ENCODE peak calls at places on chromosomes 16 and 17, in seven cellular contexts. One of them, this sample, is unnamed.

GRCh38 chr17:2821868-2822267 is 25.6 kb downstream of the RAP1GAP2 start:
- DNase-seq in H9: no peak
- DNase-seq in IMR-90: no peak
- DNase-seq in H1: no peak
- DNase-seq in neuronal stem cell: no peak
- DNase-seq in mesenchymal stem cell: no peak
- DNase-seq in mesendoderm: no peak
- DNase-seq in this sample: no peak

GRCh38 chr17:39739020-39739884 is 1.5 kb downstream of the GRB7 start:
- DNase-seq in H9: peak; percentile 90
- DNase-seq in IMR-90: no peak
- DNase-seq in H1: peak; percentile 88
- DNase-seq in neuronal stem cell: no peak
- DNase-seq in mesenchymal stem cell: no peak
- DNase-seq in mesendoderm: peak; percentile 80
- DNase-seq in this sample: peak; percentile 84

GRCh38 chr16:48347980-48348379 is 37.2 kb downstream of the SIAH1 start:
- DNase-seq in H9: no peak
- DNase-seq in IMR-90: no peak
- DNase-seq in H1: no peak
- DNase-seq in neuronal stem cell: no peak
- DNase-seq in mesenchymal stem cell: no peak
- DNase-seq in mesendoderm: no peak
- DNase-seq in this sample: no peak

GRCh38 chr17:58337600-58338453 is 9.2 kb upstream of the TSPOAP1 start:
- DNase-seq in H9: peak; percentile 94
- DNase-seq in IMR-90: peak; percentile 96
- DNase-seq in H1: peak; percentile 78
- DNase-seq in neuronal stem cell: no peak
- DNase-seq in mesenchymal stem cell: peak; percentile 86
- DNase-seq in mesendoderm: peak; percentile 93
- DNase-seq in this sample: peak; percentile 47

GRCh38 chr17:32801641-32802040 is 75.3 kb downstream of the MYO1D start:
- DNase-seq in H9: no peak
- DNase-seq in IMR-90: no peak
- DNase-seq in H1: no peak
- DNase-seq in neuronal stem cell: no peak
- DNase-seq in mesenchymal stem cell: no peak
- DNase-seq in mesendoderm: no peak
- DNase-seq in this sample: no peak

GRCh38 chr16:73058616-73059409 is 10.9 kb upstream of the ZFHX3 start:
- DNase-seq in H9: no peak
- DNase-seq in IMR-90: peak; percentile 43
- DNase-seq in H1: peak; percentile 69
- DNase-seq in neuronal stem cell: peak; percentile 77
- DNase-seq in mesenchymal stem cell: peak; percentile 60
- DNase-seq in mesendoderm: peak; percentile 72
- DNase-seq in this sample: no peak

GRCh38 chr17:28346746-28347246 is 10.5 kb downstream of the POLDIP2 start:
- DNase-seq in H9: peak; percentile 49
- DNase-seq in IMR-90: no peak
- DNase-seq in H1: no peak
- DNase-seq in neuronal stem cell: no peak
- DNase-seq in mesenchymal stem cell: peak; percentile 63
- DNase-seq in mesendoderm: no peak
- DNase-seq in this sample: peak; percentile 46

GRCh38 chr16:80125677-80126076 is 415.1 kb upstream of the DYNLRB2 start:
- DNase-seq in H9: no peak
- DNase-seq in IMR-90: no peak
- DNase-seq in H1: no peak
- DNase-seq in neuronal stem cell: no peak
- DNase-seq in mesenchymal stem cell: no peak
- DNase-seq in mesendoderm: no peak
- DNase-seq in this sample: no peak

GRCh38 chr17:4519361-4519788 is 20.7 kb downstream of the SPNS2 start:
- DNase-seq in H9: no peak
- DNase-seq in IMR-90: no peak
- DNase-seq in H1: no peak
- DNase-seq in neuronal stem cell: no peak
- DNase-seq in mesenchymal stem cell: no peak
- DNase-seq in mesendoderm: no peak
- DNase-seq in this sample: no peak

GRCh38 chr17:34652001-34652400 is 72.6 kb downstream of the TMEM132E start:
- DNase-seq in H9: no peak
- DNase-seq in IMR-90: no peak
- DNase-seq in H1: no peak
- DNase-seq in neuronal stem cell: no peak
- DNase-seq in mesenchymal stem cell: no peak
- DNase-seq in mesendoderm: peak; percentile 75
- DNase-seq in this sample: no peak

GRCh38 chr17:55830699-55831098 is 79.8 kb downstream of the PCTP start:
- DNase-seq in H9: no peak
- DNase-seq in IMR-90: no peak
- DNase-seq in H1: no peak
- DNase-seq in neuronal stem cell: no peak
- DNase-seq in mesenchymal stem cell: no peak
- DNase-seq in mesendoderm: no peak
- DNase-seq in this sample: no peak

GRCh38 chr17:33602981-33603380 is 309.9 kb upstream of the ASIC2 start:
- DNase-seq in H9: peak; percentile 58
- DNase-seq in IMR-90: no peak
- DNase-seq in H1: peak; percentile 46
- DNase-seq in neuronal stem cell: peak; percentile 69
- DNase-seq in mesenchymal stem cell: peak; percentile 11
- DNase-seq in mesendoderm: peak; percentile 81
- DNase-seq in this sample: no peak

DNA sequence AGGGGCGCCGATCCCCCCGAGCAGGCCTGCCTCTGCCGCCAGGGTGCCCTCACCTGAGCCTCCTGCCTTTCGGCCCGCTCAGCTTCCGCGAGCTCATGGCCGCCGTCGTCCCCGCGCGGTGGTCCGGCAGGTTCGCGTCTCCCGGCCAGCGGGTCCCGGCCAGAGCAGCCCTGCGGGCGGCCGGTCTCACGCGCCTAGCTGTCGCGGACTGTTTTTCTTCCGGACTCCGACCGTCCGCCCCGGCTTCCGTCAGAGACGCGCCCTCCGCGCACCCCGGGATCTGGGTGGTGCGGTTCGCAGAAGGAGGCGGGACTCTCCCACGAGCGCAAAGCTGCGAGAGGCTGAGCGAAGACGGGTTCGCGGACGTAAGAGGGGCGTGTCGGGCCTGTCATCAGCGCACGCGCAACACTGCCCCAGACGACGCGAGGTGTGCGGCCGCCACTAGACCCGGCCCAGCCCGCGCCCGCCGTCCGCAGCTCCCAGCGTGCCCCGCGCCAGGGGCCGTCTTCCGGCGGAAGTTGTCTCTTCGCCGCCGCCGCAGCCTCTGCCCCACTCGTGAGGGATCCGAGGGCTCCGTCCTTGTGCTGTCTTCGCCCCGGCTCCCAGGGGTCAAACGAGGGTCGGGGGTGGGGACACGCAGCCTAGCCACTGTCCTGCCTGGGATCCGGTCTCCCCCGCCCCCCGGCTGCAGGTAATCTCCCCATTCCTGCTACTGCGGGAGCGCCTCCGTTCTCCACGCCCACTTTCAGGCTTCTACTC is at the start of gene INPP5K:
- DNase-seq in H9: peak; percentile 99
- DNase-seq in IMR-90: peak; percentile 98
- DNase-seq in H1: peak; percentile 91
- DNase-seq in neuronal stem cell: peak; percentile 94
- DNase-seq in mesenchymal stem cell: peak; percentile 98
- DNase-seq in mesendoderm: peak; percentile 97
- DNase-seq in this sample: peak; percentile 98
- H3K4me2 ChIP-seq in H9: peak within 1 kb of the TSS; percentile 68
- H3K4me2 ChIP-seq in IMR-90: peak within 1 kb of the TSS; percentile 97
- H3K4me2 ChIP-seq in H1: peak within 1 kb of the TSS; percentile 63
- H3K4me2 ChIP-seq in neuronal stem cell: peak within 1 kb of the TSS; percentile 79
- H3K4me2 ChIP-seq in mesenchymal stem cell: peak within 1 kb of the TSS; percentile 94
- H3K4me2 ChIP-seq in mesendoderm: peak within 1 kb of the TSS; percentile 91
- H3K4me2 ChIP-seq in this sample: peak within 1 kb of the TSS; percentile 99

GRCh38 chr16:78962457-78962929 is 638.0 kb downstream of the MAF start:
- DNase-seq in H9: no peak
- DNase-seq in IMR-90: no peak
- DNase-seq in H1: no peak
- DNase-seq in neuronal stem cell: no peak
- DNase-seq in mesenchymal stem cell: no peak
- DNase-seq in mesendoderm: no peak
- DNase-seq in this sample: no peak
- H3K18ac ChIP-seq in H9: no peak overlapping the region
- H3K18ac ChIP-seq in IMR-90: no peak overlapping the region
- H3K18ac ChIP-seq in H1: no peak overlapping the region
- H3K18ac ChIP-seq in neuronal stem cell: no peak overlapping the region
- H3K18ac ChIP-seq in mesenchymal stem cell: no peak overlapping the region
- H3K18ac ChIP-seq in mesendoderm: no peak overlapping the region
- H3K18ac ChIP-seq in this sample: no peak overlapping the region

DNA sequence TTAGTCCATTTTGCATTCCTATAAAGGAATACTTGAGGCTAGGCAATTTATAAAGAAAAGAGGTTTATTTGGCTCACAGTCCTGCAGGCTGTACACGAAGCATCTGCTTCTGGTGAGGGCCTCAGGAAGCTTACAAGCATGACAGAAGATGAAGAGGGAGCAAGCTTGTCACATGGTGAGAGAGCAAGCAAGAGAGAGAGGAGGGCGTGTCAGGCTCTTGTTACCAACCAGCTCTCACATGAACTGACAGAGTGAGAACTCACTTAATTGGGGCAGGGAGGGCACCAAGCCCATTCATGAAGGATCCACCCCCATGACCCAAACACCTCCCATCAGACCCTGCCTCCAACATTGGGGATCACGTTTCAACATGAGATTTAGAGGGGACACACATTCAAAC is 1.6 kb downstream of the CHCT1 start:
- DNase-seq in H9: no peak
- DNase-seq in IMR-90: no peak
- DNase-seq in H1: no peak
- DNase-seq in neuronal stem cell: no peak
- DNase-seq in mesenchymal stem cell: no peak
- DNase-seq in mesendoderm: no peak
- DNase-seq in this sample: no peak
- H2AK5ac ChIP-seq in H9: no peak overlapping the region
- H2AK5ac ChIP-seq in IMR-90: no peak overlapping the region
- H2AK5ac ChIP-seq in H1: no peak overlapping the region
- H2AK5ac ChIP-seq in neuronal stem cell: no peak overlapping the region
- H2AK5ac ChIP-seq in mesenchymal stem cell: no peak overlapping the region
- H2AK5ac ChIP-seq in mesendoderm: no peak overlapping the region
- H2AK5ac ChIP-seq in this sample: no peak overlapping the region

GRCh38 chr16:59635674-59636073 is 901.6 kb upstream of the GOT2 start:
- DNase-seq in H9: no peak
- DNase-seq in IMR-90: peak; percentile 65
- DNase-seq in H1: no peak
- DNase-seq in neuronal stem cell: no peak
- DNase-seq in mesenchymal stem cell: peak; percentile 34
- DNase-seq in mesendoderm: no peak
- DNase-seq in this sample: no peak

GRCh38 chr16:59632266-59632855 is 898.2 kb upstream of the GOT2 start:
- DNase-seq in H9: no peak
- DNase-seq in IMR-90: peak; percentile 68
- DNase-seq in H1: no peak
- DNase-seq in neuronal stem cell: no peak
- DNase-seq in mesenchymal stem cell: peak; percentile 75
- DNase-seq in mesendoderm: no peak
- DNase-seq in this sample: no peak

GRCh38 chr16:59634951-59635350 is 900.8 kb upstream of the GOT2 start:
- DNase-seq in H9: no peak
- DNase-seq in IMR-90: peak; percentile 22
- DNase-seq in H1: no peak
- DNase-seq in neuronal stem cell: no peak
- DNase-seq in mesenchymal stem cell: peak; percentile 25
- DNase-seq in mesendoderm: no peak
- DNase-seq in this sample: no peak

DNA sequence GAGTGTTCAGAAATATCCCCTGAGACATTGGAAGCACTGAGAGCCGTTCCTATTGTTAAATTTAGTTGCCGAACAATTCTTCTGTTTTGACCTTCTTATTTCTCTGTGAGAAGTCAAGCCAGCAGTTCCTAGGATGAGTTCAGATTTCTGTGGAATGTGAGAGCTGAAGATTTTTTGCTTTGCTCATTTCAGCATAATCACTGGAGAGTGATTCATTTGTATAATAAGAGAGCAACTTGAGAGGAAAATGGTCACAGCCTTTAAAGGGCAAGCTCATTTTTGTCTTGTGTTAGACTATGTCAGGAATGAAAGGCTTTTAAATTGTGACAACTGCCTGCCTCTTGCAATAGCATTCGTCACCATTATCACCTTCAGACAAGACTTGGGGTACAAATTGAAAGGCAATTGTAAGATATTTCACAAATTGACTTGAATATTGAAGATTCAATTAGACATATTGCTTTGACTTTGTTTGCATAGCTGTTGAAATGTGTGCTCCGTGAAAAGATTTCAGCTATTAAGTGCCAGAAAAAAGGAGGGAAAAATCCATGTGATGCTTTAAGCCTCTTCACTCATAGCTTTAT is 900.0 kb upstream of the GOT2 start:
- DNase-seq in H9: no peak
- DNase-seq in IMR-90: peak; percentile 83
- DNase-seq in H1: no peak
- DNase-seq in neuronal stem cell: no peak
- DNase-seq in mesenchymal stem cell: peak; percentile 64
- DNase-seq in mesendoderm: no peak
- DNase-seq in this sample: peak; percentile 9
- H3K4me2 ChIP-seq in H9: no peak overlapping the region
- H3K4me2 ChIP-seq in IMR-90: peak overlapping the region; percentile 92
- H3K4me2 ChIP-seq in H1: no peak overlapping the region
- H3K4me2 ChIP-seq in neuronal stem cell: no peak overlapping the region
- H3K4me2 ChIP-seq in mesenchymal stem cell: no peak overlapping the region
- H3K4me2 ChIP-seq in mesendoderm: no peak overlapping the region
- H3K4me2 ChIP-seq in this sample: no peak overlapping the region

DNA sequence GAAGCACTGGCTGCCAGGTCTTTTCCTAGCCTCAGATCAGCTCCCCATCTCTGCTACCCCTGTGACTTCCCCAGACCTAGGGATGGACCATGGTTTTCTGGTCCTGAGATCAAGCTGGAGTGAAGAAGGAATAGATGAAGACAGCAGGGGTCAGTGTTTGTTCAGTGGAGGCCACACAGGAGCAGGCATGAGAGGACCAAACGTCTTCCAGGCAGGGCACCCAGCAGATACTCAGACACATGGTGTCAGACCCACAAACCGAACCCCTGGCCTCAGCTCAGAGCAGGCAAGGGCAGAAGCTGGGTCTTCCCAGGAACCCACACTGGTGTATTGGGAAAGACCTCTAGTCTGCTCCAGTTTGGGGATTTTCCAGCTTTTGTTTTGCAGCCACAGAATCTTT is 189.7 kb downstream of the IRX5 start:
- DNase-seq in H9: peak; percentile 47
- DNase-seq in IMR-90: no peak
- DNase-seq in H1: no peak
- DNase-seq in neuronal stem cell: no peak
- DNase-seq in mesenchymal stem cell: no peak
- DNase-seq in mesendoderm: peak; percentile 70
- DNase-seq in this sample: no peak
- H3K18ac ChIP-seq in H9: no peak overlapping the region
- H3K18ac ChIP-seq in IMR-90: no peak overlapping the region
- H3K18ac ChIP-seq in H1: no peak overlapping the region
- H3K18ac ChIP-seq in neuronal stem cell: no peak overlapping the region
- H3K18ac ChIP-seq in mesenchymal stem cell: no peak overlapping the region
- H3K18ac ChIP-seq in mesendoderm: no peak overlapping the region
- H3K18ac ChIP-seq in this sample: no peak overlapping the region

This sample was measured in trophoblast cell.